ENCODE peak calls at places on chromosomes 5 and 9, in five cellular contexts. G is NB4, S is A549, R is Peyer's patch, T is HepG2. W is an unnamed sample.

GRCh38 chr5:171249460-171249859 is 59.6 kb upstream of the TLX3 start:
- DNase-seq in G (no peak), S (no peak), R (no peak), T (no peak), W (no peak)

GRCh38 chr9:1979815-1980367 is 35.3 kb upstream of the SMARCA2 start:
- DNase-seq in G (peak; percentile 54), S (no peak), R (no peak), T (no peak), W (no peak)

GRCh38 chr9:137141976-137142936 is 3.3 kb downstream of the GRIN1 start:
- DNase-seq in G (no peak), S (no peak), R (no peak), T (no peak), W (no peak)

GRCh38 chr5:130112246-130112645 is 208.0 kb downstream of the CHSY3 start:
- DNase-seq in G (no peak), S (no peak), R (no peak), T (no peak), W (no peak)

GRCh38 chr9:38428062-38428461 is 3.8 kb upstream of the IGFBPL1 start:
- DNase-seq in G (no peak), S (no peak), R (no peak), T (no peak), W (no peak)

GRCh38 chr9:79325501-79325900 is 246.3 kb upstream of the TLE4 start:
- DNase-seq in G (no peak), S (no peak), R (no peak), T (no peak), W (no peak)

GRCh38 chr5:172496671-172497371 is 42.5 kb upstream of the SH3PXD2B start:
- DNase-seq in G (peak; percentile 25), S (no peak), R (no peak), T (no peak), W (no peak)

GRCh38 chr5:87129051-87129450 is 138.6 kb upstream of the RASA1 start:
- DNase-seq in G (no peak), S (no peak), R (no peak), T (no peak), W (no peak)

GRCh38 chr5:146441896-146442295 is 5.2 kb upstream of the TCERG1 start:
- DNase-seq in G (no peak), S (no peak), R (no peak), T (no peak), W (no peak)

GRCh38 chr5:118611332-118611945 is 376.9 kb downstream of the DTWD2 start:
- DNase-seq in G (peak; percentile 43), S (peak; percentile 19), R (no peak), T (peak; percentile 10), W (peak; percentile 6)

GRCh38 chr5:179858241-179858585 is 404 bp downstream of the MRNIP start:
- DNase-seq in G (peak; percentile 57), S (no peak), R (peak; percentile 69), T (peak; percentile 17), W (peak; percentile 63)

GRCh38 chr5:8726383-8727036 is 819.4 kb downstream of the SEMA5A start:
- DNase-seq in G (no peak), S (no peak), R (no peak), T (no peak), W (no peak)

GRCh38 chr5:93163010-93163663 is 417.9 kb downstream of the NR2F1-AS1 start:
- DNase-seq in G (no peak), S (peak; percentile 51), R (no peak), T (no peak), W (no peak)

GRCh38 chr5:131854134-131854533 is 57.3 kb upstream of the FNIP1 start:
- DNase-seq in G (peak; percentile 4), S (no peak), R (no peak), T (no peak), W (no peak)

GRCh38 chr5:139470821-139471300 is at the start of gene SMIM33:
- DNase-seq in G (peak; percentile 88), S (no peak), R (peak; percentile 68), T (no peak), W (no peak)

GRCh38 chr5:126234563-126235195 is 188.5 kb upstream of the GRAMD2B start:
- DNase-seq in G (peak; percentile 32), S (peak; percentile 19), R (no peak), T (peak; percentile 13), W (peak; percentile 14)

GRCh38 chr9:137256362-137256761 is 1.2 kb downstream of the NELFB start:
- DNase-seq in G (no peak), S (no peak), R (no peak), T (no peak), W (no peak)

GRCh38 chr5:91280062-91280941 is 102.8 kb downstream of the ARRDC3 start:
- DNase-seq in G (peak; percentile 93), S (peak; percentile 97), R (peak; percentile 94), T (peak; percentile 74), W (peak; percentile 78)

GRCh38 chr5:58635416-58635815 is 52.5 kb downstream of the RAB3C start:
- DNase-seq in G (no peak), S (no peak), R (no peak), T (no peak), W (no peak)

GRCh38 chr9:33288235-33288634 is 2.1 kb upstream of the NFX1 start:
- DNase-seq in G (no peak), S (no peak), R (no peak), T (no peak), W (no peak)

GRCh38 chr9:89951671-89952070 is 346.9 kb downstream of the GADD45G start:
- DNase-seq in G (no peak), S (no peak), R (no peak), T (no peak), W (no peak)

GRCh38 chr9:136022731-136023400 is 61.7 kb upstream of the UBAC1 start:
- DNase-seq in G (no peak), S (no peak), R (no peak), T (no peak), W (no peak)

GRCh38 chr9:94649100-94649855 is 10.0 kb upstream of the FBP1 start:
- DNase-seq in G (peak; percentile 95), S (peak; percentile 55), R (no peak), T (no peak), W (peak; percentile 85)

GRCh38 chr5:160310910-160311295 is 1.5 kb downstream of the CCNJL start:
- DNase-seq in G (no peak), S (no peak), R (no peak), T (no peak), W (no peak)

GRCh38 chr5:160312960-160313734 is 783 bp upstream of the CCNJL start:
- DNase-seq in G (peak; percentile 37), S (no peak), R (no peak), T (no peak), W (no peak)

GRCh38 chr5:160312139-160312959 is at the start of gene CCNJL:
- DNase-seq in G (peak; percentile 84), S (peak; percentile 62), R (peak; percentile 65), T (peak; percentile 52), W (peak; percentile 90)

GRCh38 chr5:160310140-160310909 is 2.0 kb downstream of the CCNJL start:
- DNase-seq in G (no peak), S (no peak), R (no peak), T (no peak), W (no peak)

DNA sequence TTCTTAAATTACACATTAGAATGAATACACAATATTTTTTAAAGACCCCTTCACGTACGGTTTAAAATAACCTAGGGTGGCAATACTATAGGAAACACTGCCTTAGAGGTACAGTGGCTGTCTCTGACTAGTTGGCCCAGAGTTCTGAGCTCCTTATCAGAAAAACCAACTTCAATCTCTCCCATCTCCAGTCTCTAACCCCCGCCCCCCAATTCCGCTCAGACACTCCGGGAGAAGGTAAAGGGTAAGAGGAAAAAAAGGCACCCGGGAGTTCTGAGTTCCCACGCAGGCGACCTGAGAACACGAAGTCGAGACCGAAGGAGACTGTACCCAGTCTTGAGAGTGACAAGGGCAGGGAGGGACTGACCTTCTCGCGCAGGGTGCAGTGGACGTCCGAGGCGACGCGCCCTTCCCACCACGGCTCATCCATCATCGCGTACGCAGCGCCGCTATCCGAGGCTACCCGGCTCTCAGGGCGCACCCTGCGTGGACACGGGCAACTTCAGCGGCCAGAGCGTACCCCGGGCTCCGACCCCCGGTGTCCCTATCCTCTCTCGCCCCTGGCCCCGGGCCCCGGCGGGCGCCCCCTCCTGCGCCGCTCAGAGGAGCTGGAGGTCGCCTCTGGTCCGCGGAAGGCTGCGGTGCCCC is 749 bp downstream of the CCNJL start:
- DNase-seq in G (peak; percentile 56), S (peak; percentile 41), R (peak; percentile 56), T (no peak), W (no peak)
- TF ChIP-seq POLR2A in G (no peak), S (no peak), R (no peak), T (no peak), W (peak; percentile 78)

GRCh38 chr5:19235101-19235584 is 752.9 kb downstream of the CDH18 start:
- DNase-seq in G (no peak), S (no peak), R (no peak), T (no peak), W (no peak)
- TF ChIP-seq POLR2A in G (no peak), S (no peak), R (no peak), T (no peak), W (no peak)

GRCh38 chr5:149445739-149446369 is 66.8 kb upstream of the IL17B start:
- DNase-seq in G (peak; percentile 83), S (peak; percentile 86), R (no peak), T (peak; percentile 88), W (peak; percentile 65)
- TF ChIP-seq POLR2A in G (no peak), S (no peak), R (peak; percentile 18), T (no peak), W (no peak)

GRCh38 chr5:158880514-158881001 is 219.2 kb downstream of the EBF1 start:
- DNase-seq in G (no peak), S (no peak), R (no peak), T (no peak), W (no peak)
- TF ChIP-seq POLR2A in G (no peak), S (no peak), R (no peak), T (no peak), W (no peak)